ENCODE peak calls at places on chromosomes 16 and 17, in seven cellular contexts. One of them, this sample, is unnamed.

GRCh38 chr16:21023509-21024202 is 123.1 kb downstream of the LYRM1 start:
- DNase-seq in ELF-1: peak
- DNase-seq in iPS-NIHi11: no peak
- DNase-seq in thoracic aorta: no peak
- DNase-seq in psoas muscle: no peak
- DNase-seq in fibroblast of lung: no peak
- DNase-seq in adrenal gland: no peak
- DNase-seq in this sample: no peak

GRCh38 chr17:50100921-50101345 is 5.8 kb downstream of the PDK2 start:
- DNase-seq in adrenal gland: peak
- DNase-seq in thoracic aorta: no peak
- DNase-seq in iPS-NIHi11: peak
- DNase-seq in fibroblast of lung: no peak
- DNase-seq in psoas muscle: no peak
- DNase-seq in ELF-1: peak
- DNase-seq in this sample: no peak

GRCh38 chr17:56908061-56908542 is 5.7 kb downstream of the TRIM25 start:
- DNase-seq in ELF-1: no peak
- DNase-seq in adrenal gland: peak
- DNase-seq in fibroblast of lung: no peak
- DNase-seq in psoas muscle: peak
- DNase-seq in iPS-NIHi11: no peak
- DNase-seq in thoracic aorta: no peak
- DNase-seq in this sample: no peak

GRCh38 chr16:11211977-11212818 is 43.8 kb downstream of the SOCS1 start:
- DNase-seq in ELF-1: peak
- DNase-seq in iPS-NIHi11: no peak
- DNase-seq in fibroblast of lung: no peak
- DNase-seq in adrenal gland: no peak
- DNase-seq in thoracic aorta: no peak
- DNase-seq in psoas muscle: no peak
- DNase-seq in this sample: no peak

GRCh38 chr17:50934672-50935200 is 68.6 kb upstream of the TOB1 start:
- DNase-seq in thoracic aorta: no peak
- DNase-seq in ELF-1: no peak
- DNase-seq in adrenal gland: no peak
- DNase-seq in fibroblast of lung: no peak
- DNase-seq in psoas muscle: peak
- DNase-seq in iPS-NIHi11: no peak
- DNase-seq in this sample: no peak

GRCh38 chr17:44925731-44926697 is 10.7 kb upstream of the GFAP start:
- DNase-seq in adrenal gland: no peak
- DNase-seq in iPS-NIHi11: no peak
- DNase-seq in fibroblast of lung: no peak
- DNase-seq in psoas muscle: no peak
- DNase-seq in ELF-1: no peak
- DNase-seq in thoracic aorta: no peak
- DNase-seq in this sample: no peak

GRCh38 chr16:13772782-13773181 is 147.2 kb upstream of the ERCC4 start:
- DNase-seq in iPS-NIHi11: no peak
- DNase-seq in ELF-1: no peak
- DNase-seq in adrenal gland: no peak
- DNase-seq in psoas muscle: no peak
- DNase-seq in fibroblast of lung: no peak
- DNase-seq in thoracic aorta: no peak
- DNase-seq in this sample: no peak

GRCh38 chr17:50586421-50587247 is 26.1 kb downstream of the CACNA1G start:
- DNase-seq in iPS-NIHi11: no peak
- DNase-seq in adrenal gland: no peak
- DNase-seq in thoracic aorta: no peak
- DNase-seq in fibroblast of lung: no peak
- DNase-seq in psoas muscle: no peak
- DNase-seq in ELF-1: peak
- DNase-seq in this sample: no peak